ENCODE peak calls at places on chromosomes 4 and X, in five cellular contexts. One of them, this sample, is unnamed.

GRCh38 chrX:153495362-153495751 is 577 bp downstream of the BGN start:
- DNase-seq in stomach: no peak
- DNase-seq in esophagus squamous epithelium: no peak
- DNase-seq in IMR-90: peak; percentile 37
- DNase-seq in left lung: no peak
- DNase-seq in this sample: no peak

GRCh38 chr4:40514409-40515025 is 115.1 kb downstream of the RBM47 start:
- DNase-seq in stomach: peak; percentile 83
- DNase-seq in left lung: peak; percentile 53
- DNase-seq in IMR-90: no peak
- DNase-seq in esophagus squamous epithelium: no peak
- DNase-seq in this sample: peak; percentile 81

GRCh38 chr4:81040175-81040659 is 9.7 kb downstream of the BMP3 start:
- DNase-seq in IMR-90: peak; percentile 35
- DNase-seq in esophagus squamous epithelium: no peak
- DNase-seq in left lung: no peak
- DNase-seq in stomach: no peak
- DNase-seq in this sample: peak; percentile 11

GRCh38 chr4:67881226-67881625 is 2.6 kb downstream of the TMPRSS11D start:
- DNase-seq in left lung: no peak
- DNase-seq in IMR-90: no peak
- DNase-seq in stomach: no peak
- DNase-seq in esophagus squamous epithelium: no peak
- DNase-seq in this sample: no peak

GRCh38 chrX:46208225-46208854 is 336.9 kb downstream of the ZNF674 start:
- DNase-seq in stomach: no peak
- DNase-seq in left lung: no peak
- DNase-seq in esophagus squamous epithelium: no peak
- DNase-seq in IMR-90: no peak
- DNase-seq in this sample: no peak

GRCh38 chrX:108097380-108097779 is 5.8 kb downstream of the ATG4A start:
- DNase-seq in IMR-90: peak; percentile 33
- DNase-seq in esophagus squamous epithelium: no peak
- DNase-seq in left lung: no peak
- DNase-seq in stomach: no peak
- DNase-seq in this sample: no peak

GRCh38 chrX:14630724-14631123 is 101.4 kb downstream of the GLRA2 start:
- DNase-seq in stomach: no peak
- DNase-seq in left lung: no peak
- DNase-seq in IMR-90: no peak
- DNase-seq in esophagus squamous epithelium: no peak
- DNase-seq in this sample: no peak

GRCh38 chr4:169222768-169223167 is 48.0 kb downstream of the SH3RF1 start:
- DNase-seq in IMR-90: no peak
- DNase-seq in stomach: no peak
- DNase-seq in esophagus squamous epithelium: no peak
- DNase-seq in left lung: no peak
- DNase-seq in this sample: no peak

GRCh38 chr4:185587444-185588161 is 52.3 kb upstream of the PDLIM3 start:
- DNase-seq in esophagus squamous epithelium: no peak
- DNase-seq in stomach: peak; percentile 50
- DNase-seq in IMR-90: peak; percentile 68
- DNase-seq in left lung: no peak
- DNase-seq in this sample: no peak

GRCh38 chr4:189302719-189303118 is 638.0 kb upstream of the FRG1 start:
- DNase-seq in left lung: no peak
- DNase-seq in stomach: no peak
- DNase-seq in IMR-90: no peak
- DNase-seq in esophagus squamous epithelium: no peak
- DNase-seq in this sample: no peak

GRCh38 chrX:154486052-154486395 is 391 bp downstream of the UBL4A start:
- DNase-seq in stomach: peak; percentile 45
- DNase-seq in left lung: no peak
- DNase-seq in esophagus squamous epithelium: no peak
- DNase-seq in IMR-90: no peak
- DNase-seq in this sample: no peak

GRCh38 chr4:112516401-112517066 is 554 bp upstream of the NEUROG2 start:
- DNase-seq in stomach: no peak
- DNase-seq in IMR-90: no peak
- DNase-seq in esophagus squamous epithelium: no peak
- DNase-seq in left lung: no peak
- DNase-seq in this sample: no peak

GRCh38 chr4:142088906-142089305 is 452.5 kb downstream of the IL15 start:
- DNase-seq in esophagus squamous epithelium: no peak
- DNase-seq in left lung: no peak
- DNase-seq in stomach: no peak
- DNase-seq in IMR-90: peak; percentile 84
- DNase-seq in this sample: no peak

GRCh38 chrX:152646961-152647360 is 9.3 kb downstream of the GABRQ start:
- DNase-seq in esophagus squamous epithelium: no peak
- DNase-seq in IMR-90: no peak
- DNase-seq in left lung: no peak
- DNase-seq in stomach: no peak
- DNase-seq in this sample: no peak

GRCh38 chr4:102263024-102263787 is 82.1 kb downstream of the SLC39A8 start:
- DNase-seq in stomach: no peak
- DNase-seq in esophagus squamous epithelium: no peak
- DNase-seq in left lung: no peak
- DNase-seq in IMR-90: peak; percentile 28
- DNase-seq in this sample: peak; percentile 38

GRCh38 chr4:81052119-81053068 is 21.9 kb downstream of the BMP3 start:
- DNase-seq in IMR-90: peak; percentile 74
- DNase-seq in esophagus squamous epithelium: no peak
- DNase-seq in stomach: peak; percentile 52
- DNase-seq in left lung: peak; percentile 36
- DNase-seq in this sample: peak; percentile 27

GRCh38 chr4:115711575-115711974 is 598.2 kb upstream of the NDST4 start:
- DNase-seq in stomach: no peak
- DNase-seq in left lung: no peak
- DNase-seq in IMR-90: no peak
- DNase-seq in esophagus squamous epithelium: no peak
- DNase-seq in this sample: no peak

GRCh38 chr4:79049840-79050520 is 110.7 kb upstream of the PAQR3 start:
- DNase-seq in IMR-90: no peak
- DNase-seq in left lung: no peak
- DNase-seq in esophagus squamous epithelium: no peak
- DNase-seq in stomach: no peak
- DNase-seq in this sample: peak; percentile 44

GRCh38 chr4:89136525-89136924 is 25.2 kb downstream of the TIGD2 start:
- DNase-seq in esophagus squamous epithelium: no peak
- DNase-seq in stomach: no peak
- DNase-seq in left lung: no peak
- DNase-seq in IMR-90: peak; percentile 70
- DNase-seq in this sample: no peak

GRCh38 chr4:32931475-32931874 is 2211.3 kb downstream of the PCDH7 start:
- DNase-seq in IMR-90: no peak
- DNase-seq in stomach: no peak
- DNase-seq in left lung: no peak
- DNase-seq in esophagus squamous epithelium: no peak
- DNase-seq in this sample: no peak

GRCh38 chr4:185637162-185637875 is 102.0 kb upstream of the PDLIM3 start:
- DNase-seq in esophagus squamous epithelium: no peak
- DNase-seq in IMR-90: no peak
- DNase-seq in stomach: no peak
- DNase-seq in left lung: peak; percentile 63
- DNase-seq in this sample: no peak

GRCh38 chrX:1071351-1071750 is 141.1 kb downstream of the CRLF2 start:
- DNase-seq in esophagus squamous epithelium: no peak
- DNase-seq in IMR-90: no peak
- DNase-seq in left lung: no peak
- DNase-seq in stomach: no peak
- DNase-seq in this sample: no peak

GRCh38 chr4:75007891-75008290 is 75.0 kb downstream of the PARM1 start:
- DNase-seq in left lung: no peak
- DNase-seq in stomach: no peak
- DNase-seq in IMR-90: no peak
- DNase-seq in esophagus squamous epithelium: no peak
- DNase-seq in this sample: no peak

GRCh38 chr4:40046311-40046980 is 10.2 kb upstream of the N4BP2 start:
- DNase-seq in stomach: peak; percentile 82
- DNase-seq in esophagus squamous epithelium: no peak
- DNase-seq in left lung: peak; percentile 46
- DNase-seq in IMR-90: peak; percentile 64
- DNase-seq in this sample: peak; percentile 70

GRCh38 chr4:114077610-114078009 is 98.2 kb upstream of the ARSJ start:
- DNase-seq in stomach: no peak
- DNase-seq in IMR-90: peak; percentile 92
- DNase-seq in esophagus squamous epithelium: no peak
- DNase-seq in left lung: no peak
- DNase-seq in this sample: no peak

GRCh38 chrX:13078739-13079444 is 34.5 kb upstream of the FAM9C start:
- DNase-seq in IMR-90: peak; percentile 81
- DNase-seq in left lung: no peak
- DNase-seq in esophagus squamous epithelium: no peak
- DNase-seq in stomach: peak; percentile 48
- DNase-seq in this sample: peak; percentile 4

GRCh38 chrX:10365532-10366265 is 208.9 kb downstream of the CLCN4 start:
- DNase-seq in esophagus squamous epithelium: no peak
- DNase-seq in left lung: no peak
- DNase-seq in IMR-90: no peak
- DNase-seq in stomach: no peak
- DNase-seq in this sample: no peak

GRCh38 chr4:52577285-52577968 is 81.7 kb downstream of the USP46 start:
- DNase-seq in stomach: no peak
- DNase-seq in left lung: no peak
- DNase-seq in esophagus squamous epithelium: no peak
- DNase-seq in IMR-90: peak; percentile 81
- DNase-seq in this sample: no peak

GRCh38 chrX:130896026-130896425 is 7.0 kb downstream of the ENOX2 start:
- DNase-seq in left lung: no peak
- DNase-seq in esophagus squamous epithelium: no peak
- DNase-seq in stomach: no peak
- DNase-seq in IMR-90: peak; percentile 4
- DNase-seq in this sample: no peak

GRCh38 chrX:16839852-16840460 is 30.2 kb downstream of the RBBP7 start:
- DNase-seq in IMR-90: peak; percentile 85
- DNase-seq in stomach: no peak
- DNase-seq in left lung: no peak
- DNase-seq in esophagus squamous epithelium: no peak
- DNase-seq in this sample: no peak

GRCh38 chr4:24489870-24490269 is 94.5 kb downstream of the DHX15 start:
- DNase-seq in IMR-90: no peak
- DNase-seq in left lung: no peak
- DNase-seq in esophagus squamous epithelium: no peak
- DNase-seq in stomach: no peak
- DNase-seq in this sample: no peak

GRCh38 chr4:78629991-78630541 is 78.5 kb downstream of the ANXA3 start:
- DNase-seq in left lung: peak; percentile 51
- DNase-seq in stomach: no peak
- DNase-seq in esophagus squamous epithelium: no peak
- DNase-seq in IMR-90: no peak
- DNase-seq in this sample: no peak

GRCh38 chrX:15877380-15877779 is 22.8 kb upstream of the AP1S2 start:
- DNase-seq in left lung: no peak
- DNase-seq in stomach: no peak
- DNase-seq in IMR-90: peak; percentile 68
- DNase-seq in esophagus squamous epithelium: no peak
- DNase-seq in this sample: no peak

GRCh38 chr4:159071178-159071968 is 31.5 kb upstream of the RAPGEF2 start:
- DNase-seq in esophagus squamous epithelium: no peak
- DNase-seq in left lung: no peak
- DNase-seq in IMR-90: peak; percentile 68
- DNase-seq in stomach: no peak
- DNase-seq in this sample: no peak

GRCh38 chr4:118972167-118972566 is 83.5 kb downstream of the SYNPO2 start:
- DNase-seq in esophagus squamous epithelium: no peak
- DNase-seq in left lung: no peak
- DNase-seq in stomach: no peak
- DNase-seq in IMR-90: no peak
- DNase-seq in this sample: no peak
- H3K4me1 ChIP-seq in esophagus squamous epithelium: peaks cover 9% of the 10 kb centered on the region
- H3K4me1 ChIP-seq in left lung: peaks cover 11% of the 10 kb centered on the region
- H3K4me1 ChIP-seq in stomach: peaks cover 17% of the 10 kb centered on the region
- H3K4me1 ChIP-seq in IMR-90: peaks cover 10% of the 10 kb centered on the region
- H3K4me1 ChIP-seq in this sample: no peaks in the 10 kb centered on the region

DNA sequence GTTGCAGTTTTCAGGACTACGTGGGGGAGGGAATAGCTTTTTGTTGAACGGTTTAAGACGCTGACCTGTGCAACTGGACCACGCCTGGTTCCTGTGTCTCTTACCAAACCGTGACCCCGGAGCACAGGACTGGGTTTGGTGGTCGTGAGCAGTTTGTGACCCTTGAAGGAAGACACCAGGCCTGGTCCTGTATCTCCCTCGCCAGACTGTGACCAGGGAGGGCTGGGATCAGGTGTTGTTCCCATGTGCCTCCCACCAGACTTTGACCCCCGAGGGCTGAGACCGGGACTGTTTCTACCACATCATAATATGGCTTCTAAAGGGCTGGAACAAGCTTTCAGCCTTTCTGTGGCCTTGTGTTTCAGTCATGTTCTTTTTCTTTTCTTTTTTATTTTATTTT is 683 bp downstream of the EBP start:
- DNase-seq in stomach: no peak
- DNase-seq in left lung: no peak
- DNase-seq in esophagus squamous epithelium: no peak
- DNase-seq in IMR-90: no peak
- DNase-seq in this sample: no peak
- H3K27ac ChIP-seq in stomach: peak overlapping the region; percentile 77
- H3K27ac ChIP-seq in left lung: peak overlapping the region; percentile 66
- H3K27ac ChIP-seq in esophagus squamous epithelium: peak overlapping the region; percentile 84
- H3K27ac ChIP-seq in IMR-90: peak overlapping the region; percentile 47
- H3K27ac ChIP-seq in this sample: peak overlapping the region; percentile 68

DNA sequence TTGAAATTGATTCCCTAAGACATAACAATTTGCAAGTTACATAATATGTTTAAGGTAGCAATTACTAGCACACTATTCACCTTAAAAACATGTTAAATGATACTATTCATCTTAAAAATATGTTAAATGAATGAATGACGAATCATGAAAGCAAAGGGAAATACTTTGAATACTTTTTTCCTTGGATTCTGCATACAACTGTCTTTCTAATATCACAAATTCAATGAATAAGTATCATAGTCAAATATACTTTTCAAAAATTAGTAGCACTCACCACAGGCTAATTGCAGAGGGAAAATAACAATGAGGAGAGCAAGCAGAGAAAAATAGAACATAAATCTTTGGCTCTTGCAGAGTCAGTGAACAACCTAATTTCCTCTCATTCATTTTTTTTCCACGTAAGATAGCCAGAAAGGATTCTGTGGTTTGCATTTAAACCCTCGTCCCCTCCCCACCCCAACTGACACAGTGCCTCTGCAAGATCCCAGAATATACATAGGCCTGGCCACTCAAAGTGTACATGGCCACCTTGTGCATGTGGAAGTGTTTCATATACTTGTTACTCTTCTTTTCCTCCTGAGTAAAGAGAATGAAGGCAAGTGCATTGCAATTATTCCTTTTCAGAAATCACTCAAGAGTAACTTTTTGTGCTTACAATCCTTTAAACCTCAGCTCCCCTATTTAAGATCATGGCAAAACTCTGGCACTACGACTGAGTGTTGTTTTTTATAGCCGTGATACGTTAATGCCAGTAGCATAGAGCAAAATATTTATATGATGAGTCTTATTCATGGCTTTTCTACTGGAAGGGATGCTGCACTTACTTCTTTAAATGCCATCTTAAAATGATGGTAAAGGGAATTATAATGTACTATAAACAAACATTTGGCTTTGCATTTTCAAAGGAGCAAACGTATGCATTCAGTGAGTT is 236.4 kb downstream of the PDGFC start:
- DNase-seq in stomach: no peak
- DNase-seq in esophagus squamous epithelium: no peak
- DNase-seq in IMR-90: peak; percentile 49
- DNase-seq in left lung: no peak
- DNase-seq in this sample: no peak
- H3K9me3 ChIP-seq in stomach: no peaks in the 10 kb centered on the region
- H3K9me3 ChIP-seq in esophagus squamous epithelium: peaks cover 14% of the 10 kb centered on the region
- H3K9me3 ChIP-seq in IMR-90: peaks cover 21% of the 10 kb centered on the region
- H3K9me3 ChIP-seq in left lung: no peaks in the 10 kb centered on the region
- H3K9me3 ChIP-seq in this sample: no peaks in the 10 kb centered on the region

GRCh38 chrX:39854772-39855747 is 242.7 kb downstream of the BCOR start:
- DNase-seq in esophagus squamous epithelium: no peak
- DNase-seq in stomach: no peak
- DNase-seq in IMR-90: no peak
- DNase-seq in left lung: no peak
- DNase-seq in this sample: no peak
- H3K4me1 ChIP-seq in esophagus squamous epithelium: no peaks in the 10 kb centered on the region
- H3K4me1 ChIP-seq in stomach: no peaks in the 10 kb centered on the region
- H3K4me1 ChIP-seq in IMR-90: peaks cover 6% of the 10 kb centered on the region
- H3K4me1 ChIP-seq in left lung: no peaks in the 10 kb centered on the region
- H3K4me1 ChIP-seq in this sample: no peaks in the 10 kb centered on the region

This sample was measured in prostate gland.